ENCODE peak calls at places on chromosome 9, in four cellular contexts. L, Z, U and Q are unnamed samples.
A peak's percentile ranks its signal among the peaks of the same experiment; 100 is the strongest.

GRCh38 chr9:114929166-114929565 is 1.2 kb downstream of the TNFSF8 start:
- DNase-seq in Z (no peak), U (no peak), L (no peak), Q (no peak)

GRCh38 chr9:89850633-89851325 is 246.0 kb downstream of the GADD45G start:
- DNase-seq in L (no peak), U (no peak), Z (no peak), Q (no peak)

GRCh38 chr9:38432922-38433510 is 8.8 kb upstream of the IGFBPL1 start:
- DNase-seq in U (no peak), Z (peak; percentile 11), L (no peak), Q (no peak)

GRCh38 chr9:128554155-128554862 is 1.9 kb downstream of the SPTAN1 start:
- DNase-seq in U (peak; percentile 59), Z (peak; percentile 60), L (peak; percentile 52), Q (peak; percentile 94)

GRCh38 chr9:104091708-104092107 is 2.4 kb upstream of the SMC2 start:
- DNase-seq in Z (no peak), U (no peak), L (no peak), Q (no peak)

GRCh38 chr9:20540169-20540863 is 82.0 kb downstream of the MLLT3 start:
- DNase-seq in Z (no peak), U (no peak), L (no peak), Q (no peak)

GRCh38 chr9:19470567-19470966 is 61.8 kb downstream of the ACER2 start:
- DNase-seq in Z (no peak), U (no peak), L (no peak), Q (peak; percentile 79)

GRCh38 chr9:134040176-134040565 is 14.9 kb downstream of the BRD3OS start:
- DNase-seq in U (no peak), L (no peak), Z (no peak), Q (no peak)

GRCh38 chr9:23341346-23341745 is 484.7 kb downstream of the ELAVL2 start:
- DNase-seq in L (no peak), U (no peak), Z (no peak), Q (peak; percentile 12)

GRCh38 chr9:125493861-125494554 is 213.0 kb downstream of the MAPKAP1 start:
- DNase-seq in Z (no peak), L (no peak), U (no peak), Q (no peak)

GRCh38 chr9:102205251-102205650 is 466.8 kb upstream of the GRIN3A start:
- DNase-seq in U (no peak), Z (no peak), L (no peak), Q (no peak)

GRCh38 chr9:112119225-112120045 is 55.7 kb downstream of the SUSD1 start:
- DNase-seq in U (peak; percentile 99), L (no peak), Z (no peak), Q (no peak)